ENCODE peak calls at places on chromosome 14, in nine cellular contexts. V is stimulated activated CD4-positive, alpha-beta T cell treated with anti-CD3 and anti-CD28 coated beads, TNF-alpha, amount 100 ng/mL, for 1 hour; C is mesothelial cell of epicardium; L is body of pancreas; E is RPMI8226; M is epithelial cell of prostate; X is substantia nigra; Y is NT2/D1; R is HTR-8/SVneo. Q is an unnamed sample.

GRCh38 chr14:99561827-99562226 is 42.2 kb downstream of the CCDC85C start:
- DNase-seq in C (no peak), X (no peak), Y (no peak), M (no peak), V (no peak), R (no peak), L (peak), E (no peak), Q (no peak)

GRCh38 chr14:20469890-20470858 is 968 bp downstream of the PNP start:
- DNase-seq in M (peak), C (no peak), V (peak), R (no peak), X (peak), Y (no peak), L (peak), E (peak), Q (peak)

GRCh38 chr14:26200675-26201074 is 397.2 kb downstream of the NOVA1 start:
- DNase-seq in X (no peak), L (no peak), M (no peak), V (no peak), R (peak), Y (no peak), C (no peak), E (no peak), Q (no peak)

GRCh38 chr14:104797112-104798044 is 1.8 kb upstream of the AKT1 start:
- DNase-seq in V (no peak), X (no peak), E (peak), Y (no peak), M (no peak), L (no peak), C (no peak), R (no peak), Q (no peak)

GRCh38 chr14:101584049-101584859 is 23.0 kb downstream of the DIO3 start:
- DNase-seq in M (no peak), L (no peak), E (no peak), R (peak), X (no peak), V (no peak), Y (no peak), C (no peak), Q (no peak)

GRCh38 chr14:71395151-71395604 is 487.9 kb downstream of the PCNX1 start:
- DNase-seq in C (no peak), X (no peak), V (no peak), E (no peak), M (no peak), R (no peak), L (no peak), Y (no peak), Q (no peak)

GRCh38 chr14:41280745-41281144 is 325.9 kb upstream of the LRFN5 start:
- DNase-seq in C (no peak), M (no peak), R (no peak), E (no peak), Y (peak), V (no peak), L (no peak), X (no peak), Q (peak)

GRCh38 chr14:65287264-65288131 is 125.0 kb upstream of the FUT8 start:
- DNase-seq in Y (no peak), L (no peak), M (no peak), C (no peak), V (peak), X (no peak), R (no peak), E (no peak), Q (no peak)

GRCh38 chr14:90293766-90294471 is 37.6 kb downstream of the PSMC1 start:
- DNase-seq in L (no peak), C (no peak), E (no peak), V (no peak), Y (no peak), M (no peak), R (no peak), X (no peak), Q (no peak)

GRCh38 chr14:89417469-89418225 is 614 bp upstream of the FOXN3 start:
- DNase-seq in E (peak), X (peak), R (no peak), V (peak), Y (no peak), M (no peak), L (peak), C (peak), Q (peak)

GRCh38 chr14:22531451-22532344 is 57.3 kb downstream of the DAD1 start:
- DNase-seq in M (no peak), R (no peak), E (no peak), C (no peak), X (no peak), V (no peak), Y (no peak), L (no peak), Q (no peak)

GRCh38 chr14:102911541-102911951 is 10.9 kb upstream of the AMN start:
- DNase-seq in X (no peak), C (no peak), M (no peak), V (no peak), Y (no peak), E (no peak), L (no peak), R (no peak), Q (no peak)

GRCh38 chr14:71388862-71389261 is 481.6 kb downstream of the PCNX1 start:
- DNase-seq in L (no peak), X (no peak), E (no peak), R (no peak), Y (no peak), C (no peak), M (no peak), V (no peak), Q (no peak)